ENCODE peak calls at places on chromosomes 16 and 17, in six cellular contexts. R is HCT116, I is K562, L is HepG2, J is GM12878, Y is H1. U is an unnamed sample.

GRCh38 chr16:49382916-49383315 is 9.3 kb downstream of the C16orf78 start:
- DNase-seq in R (peak), L (peak), I (peak), Y (peak), J (no peak), U (no peak)

GRCh38 chr17:48632579-48633265 is 6.6 kb upstream of the HOXB9 start:
- DNase-seq in Y (no peak), L (no peak), R (no peak), J (no peak), I (no peak), U (no peak)

GRCh38 chr16:31333686-31334649 is 21.0 kb upstream of the ITGAX start:
- DNase-seq in J (no peak), I (peak), L (peak), Y (no peak), R (peak), U (no peak)

GRCh38 chr17:49219987-49220386 is 9.5 kb downstream of the ABI3 start:
- DNase-seq in J (no peak), I (no peak), Y (no peak), R (no peak), L (no peak), U (no peak)

GRCh38 chr16:68993885-68994284 is 111.6 kb upstream of the HAS3 start:
- DNase-seq in Y (no peak), R (no peak), I (no peak), L (peak), J (no peak), U (peak)

GRCh38 chr16:12341423-12341822 is 364.9 kb downstream of the SNX29 start:
- DNase-seq in J (no peak), R (peak), L (peak), Y (no peak), I (no peak), U (peak)

GRCh38 chr16:77993111-77993571 is 29.2 kb upstream of the CLEC3A start:
- DNase-seq in J (no peak), Y (no peak), I (no peak), R (no peak), L (no peak), U (no peak)

GRCh38 chr16:84024854-84025253 is 17.7 kb downstream of the SLC38A8 start:
- DNase-seq in Y (no peak), L (no peak), R (no peak), I (no peak), J (no peak), U (peak)

GRCh38 chr17:64938925-64939474 is 19.7 kb upstream of the LRRC37A3 start:
- DNase-seq in L (peak), J (no peak), Y (peak), R (no peak), I (peak), U (peak)

GRCh38 chr16:30185683-30186421 is 2.5 kb downstream of the CORO1A start:
- DNase-seq in Y (peak), R (no peak), L (no peak), J (peak), I (peak), U (no peak)

GRCh38 chr17:31248986-31249385 is 48.1 kb downstream of the OMG start:
- DNase-seq in I (no peak), L (no peak), J (no peak), Y (no peak), R (no peak), U (no peak)

GRCh38 chr16:31010539-31010938 is at the start of gene STX1B:
- DNase-seq in I (no peak), Y (peak), J (no peak), L (no peak), R (no peak), U (no peak)

GRCh38 chr17:67027031-67027628 is 17.2 kb upstream of the CACNG1 start:
- DNase-seq in L (no peak), J (no peak), Y (no peak), I (no peak), R (no peak), U (no peak)

GRCh38 chr17:64679710-64680216 is 17.7 kb upstream of the SMURF2 start:
- DNase-seq in I (no peak), J (no peak), R (peak), L (peak), Y (no peak), U (peak)

GRCh38 chr16:81547194-81547918 is 102.7 kb downstream of the CMIP start:
- DNase-seq in Y (no peak), R (no peak), I (no peak), L (no peak), J (no peak), U (no peak)

GRCh38 chr16:17105239-17105721 is 365.5 kb downstream of the XYLT1 start:
- DNase-seq in Y (no peak), L (no peak), I (no peak), R (no peak), J (no peak), U (no peak)

GRCh38 chr17:75128694-75129505 is 2.6 kb downstream of the NT5C start:
- DNase-seq in R (no peak), I (no peak), J (no peak), L (no peak), Y (no peak), U (no peak)

GRCh38 chr17:73546770-73547345 is 97.4 kb downstream of the SDK2 start:
- DNase-seq in Y (peak), R (peak), I (peak), L (peak), J (no peak), U (no peak)

GRCh38 chr17:79027274-79027924 is 3.4 kb downstream of the C1QTNF1 start:
- DNase-seq in J (no peak), L (peak), R (no peak), I (no peak), Y (no peak), U (no peak)

GRCh38 chr17:18184143-18185007 is 747 bp downstream of the ALKBH5 start:
- DNase-seq in L (no peak), R (no peak), Y (peak), I (no peak), J (no peak), U (peak)

GRCh38 chr17:61583242-61583641 is 7.8 kb downstream of the NACA2 start:
- DNase-seq in I (peak), L (peak), J (no peak), R (peak), Y (no peak), U (peak)

GRCh38 chr16:13307255-13307654 is 405.9 kb downstream of the SHISA9 start:
- DNase-seq in R (no peak), L (no peak), I (no peak), Y (no peak), J (no peak), U (no peak)

GRCh38 chr17:50779747-50780363 is 12.5 kb upstream of the ANKRD40CL start:
- DNase-seq in I (no peak), Y (no peak), L (no peak), R (no peak), J (no peak), U (no peak)

GRCh38 chr17:15893333-15894024 is 51.5 kb upstream of the ADORA2B start:
- DNase-seq in L (no peak), Y (no peak), R (no peak), I (no peak), J (no peak), U (peak)

GRCh38 chr16:81277681-81278080 is 37.1 kb upstream of the GAN start:
- DNase-seq in L (no peak), Y (no peak), R (no peak), J (no peak), I (no peak), U (no peak)

GRCh38 chr16:68346892-68347480 is 36.2 kb downstream of the PRMT7 start:
- DNase-seq in J (no peak), I (no peak), Y (no peak), L (no peak), R (no peak), U (no peak)

GRCh38 chr16:29920690-29921371 is 5.2 kb downstream of the KCTD13 start:
- DNase-seq in J (no peak), L (no peak), R (no peak), Y (no peak), I (no peak), U (peak)

GRCh38 chr17:60468371-60468770 is 46.1 kb downstream of the CHCT1 start:
- DNase-seq in Y (no peak), R (no peak), L (no peak), J (no peak), I (no peak), U (peak)

GRCh38 chr16:80117731-80118130 is 423.1 kb upstream of the DYNLRB2 start:
- DNase-seq in I (no peak), L (no peak), J (no peak), Y (no peak), R (no peak), U (no peak)

GRCh38 chr16:10368984-10369551 is 16.8 kb upstream of the ATF7IP2 start:
- DNase-seq in L (peak), J (no peak), I (peak), R (no peak), Y (no peak), U (no peak)

GRCh38 chr16:77781091-77781490 is 7.3 kb upstream of the VAT1L start:
- DNase-seq in Y (no peak), I (no peak), J (no peak), R (no peak), L (no peak), U (no peak)

GRCh38 chr17:11580677-11581076 is 17.6 kb upstream of the DNAH9 start:
- DNase-seq in I (no peak), R (no peak), L (no peak), Y (no peak), J (no peak), U (no peak)

GRCh38 chr16:9381908-9382307 is 290.5 kb downstream of the HAPSTR1 start:
- DNase-seq in R (no peak), Y (no peak), I (no peak), J (no peak), L (no peak), U (no peak)

GRCh38 chr17:75730065-75730464 is 8.8 kb downstream of the ITGB4 start:
- DNase-seq in Y (no peak), J (no peak), L (no peak), R (no peak), I (no peak), U (no peak)

GRCh38 chr16:56262148-56262878 is 71.0 kb downstream of the GNAO1 start:
- DNase-seq in L (no peak), J (no peak), R (no peak), I (peak), Y (no peak), U (no peak)

GRCh38 chr17:65551641-65552040 is 9.8 kb downstream of the AXIN2 start:
- DNase-seq in Y (no peak), J (no peak), R (no peak), L (no peak), I (no peak), U (no peak)

GRCh38 chr16:19084879-19085278 is 17.5 kb downstream of the COQ7 start:
- DNase-seq in L (no peak), I (no peak), Y (no peak), R (no peak), J (no peak), U (no peak)

GRCh38 chr17:49755681-49756283 is 8.1 kb downstream of the FAM117A start:
- DNase-seq in I (no peak), L (no peak), R (no peak), J (no peak), Y (no peak), U (no peak)

GRCh38 chr16:87457724-87458423 is 35.0 kb downstream of the ZCCHC14 start:
- DNase-seq in Y (no peak), L (no peak), J (peak), R (peak), I (no peak), U (peak)

GRCh38 chr16:65817799-65818198 is 548.7 kb upstream of the CDH5 start:
- DNase-seq in I (no peak), J (no peak), R (no peak), L (no peak), Y (no peak), U (no peak)

GRCh38 chr16:813204-813915 is 12.8 kb upstream of the GNG13 start:
- DNase-seq in R (no peak), Y (peak), J (no peak), L (peak), I (peak), U (no peak)
- TF ChIP-seq EZH2 in R (no peak), Y (no peak), J (no peak), L (no peak), I (no peak), U (peak)

DNA sequence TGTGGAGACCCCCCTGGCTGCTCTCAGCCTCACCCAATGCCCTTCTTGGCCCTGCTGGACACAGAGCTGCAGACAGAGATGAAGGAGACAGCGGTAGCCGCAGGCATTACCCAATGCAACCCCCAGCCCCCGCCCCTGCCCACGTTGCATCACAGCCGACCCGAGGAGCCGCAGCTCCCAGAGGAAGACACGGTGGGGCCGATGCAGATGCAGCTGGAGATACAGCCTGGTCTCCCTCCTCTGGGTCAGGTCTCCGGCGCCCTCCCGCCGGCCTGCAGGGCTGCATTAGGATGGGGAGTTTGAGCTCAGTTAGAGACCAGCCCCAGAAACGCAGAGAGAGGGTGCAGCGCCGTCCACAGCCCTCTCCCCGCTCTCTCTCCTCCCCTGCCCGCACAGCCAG is 19.4 kb upstream of the UBE2I start:
- DNase-seq in Y (no peak), I (no peak), R (no peak), J (no peak), L (no peak), U (no peak)
- TF ChIP-seq MAX in Y (no peak), I (no peak), R (no peak), J (no peak), L (no peak), U (no peak)

GRCh38 chr16:3174618-3175148 is 13.3 kb upstream of the OR1F1 start:
- DNase-seq in R (no peak), L (no peak), J (no peak), Y (no peak), I (no peak), U (no peak)
- TF ChIP-seq EZH2 in R (no peak), L (no peak), J (no peak), Y (no peak), I (no peak), U (no peak)

GRCh38 chr17:43338886-43339516 is 59.8 kb upstream of the ARL4D start:
- DNase-seq in L (peak), I (no peak), J (no peak), R (no peak), Y (peak), U (peak)
- TF ChIP-seq MAX in L (no peak), I (no peak), J (no peak), R (no peak), Y (no peak), U (no peak)

GRCh38 chr16:88901718-88902337 is 35.4 kb upstream of the PABPN1L start:
- DNase-seq in L (no peak), I (no peak), J (no peak), R (no peak), Y (peak), U (no peak)
- TF ChIP-seq EZH2 in L (no peak), I (no peak), J (no peak), R (no peak), Y (no peak), U (no peak)

DNA sequence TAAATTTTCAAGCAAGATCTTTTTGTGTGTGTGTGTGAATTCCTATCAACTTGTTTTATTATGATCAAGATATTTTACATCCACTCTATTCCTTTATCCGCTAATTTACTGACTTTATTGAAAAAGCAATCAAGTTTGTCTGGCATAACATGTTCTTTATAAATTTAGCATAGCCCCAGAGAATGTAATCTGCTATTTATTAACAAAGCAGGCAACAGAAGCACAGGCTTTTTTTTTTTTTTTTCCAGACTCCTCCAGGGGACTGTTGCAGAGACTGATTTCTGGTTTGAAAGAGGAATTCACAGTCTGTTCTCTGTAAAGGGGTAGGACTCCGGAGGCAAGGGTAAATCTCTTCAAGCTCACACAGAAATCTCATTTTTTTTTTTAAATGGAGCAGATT is 1386.4 kb upstream of the CDH8 start:
- DNase-seq in R (no peak), Y (no peak), L (no peak), J (no peak), I (no peak), U (no peak)
- TF ChIP-seq MAX in R (no peak), Y (no peak), L (no peak), J (no peak), I (no peak), U (no peak)

DNA sequence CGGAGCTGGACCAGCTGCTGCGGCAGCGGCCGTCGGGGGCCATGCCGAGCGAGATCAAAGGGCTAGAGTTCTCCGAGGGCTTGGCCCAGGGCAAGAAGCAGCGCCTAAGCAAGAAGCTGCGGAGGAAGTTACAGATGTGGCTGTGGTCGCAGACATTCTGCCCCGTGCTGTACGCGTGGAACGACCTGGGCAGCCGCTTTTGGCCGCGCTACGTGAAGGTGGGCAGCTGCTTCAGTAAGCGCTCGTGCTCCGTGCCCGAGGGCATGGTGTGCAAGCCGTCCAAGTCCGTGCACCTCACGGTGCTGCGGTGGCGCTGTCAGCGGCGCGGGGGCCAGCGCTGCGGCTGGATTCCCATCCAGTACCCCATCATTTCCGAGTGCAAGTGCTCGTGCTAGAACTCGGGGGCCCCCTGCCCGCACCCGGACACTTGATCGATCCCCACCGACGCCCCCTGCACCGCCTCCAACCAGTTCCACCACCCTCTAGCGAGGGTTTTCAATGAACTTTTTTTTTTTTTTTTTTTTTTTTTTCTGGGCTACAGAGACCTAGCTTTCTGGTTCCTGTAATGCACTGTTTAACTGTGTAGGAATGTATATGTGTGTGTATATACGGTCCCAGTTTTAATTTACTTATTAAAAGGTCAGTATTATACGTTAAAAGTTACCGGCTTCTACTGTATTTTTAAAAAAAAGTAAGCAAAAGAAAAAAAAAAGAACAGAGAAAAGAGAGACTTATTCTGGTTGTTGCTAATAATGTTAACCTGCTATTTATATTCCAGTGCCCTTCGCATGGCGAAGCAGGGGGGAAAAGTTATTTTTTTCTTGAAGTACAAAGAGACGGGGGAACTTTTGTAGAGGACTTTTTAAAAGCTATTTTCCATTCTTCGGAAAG is 1.3 kb downstream of the NOG start:
- DNase-seq in R (no peak), J (no peak), Y (peak), L (no peak), I (no peak), U (peak)
- TF ChIP-seq EZH2 in R (no peak), J (no peak), Y (peak), L (peak), I (no peak), U (peak)

GRCh38 chr17:28306954-28307401 is 12.0 kb upstream of the TMEM97 start:
- DNase-seq in Y (peak), J (no peak), R (no peak), I (no peak), L (no peak), U (no peak)
- TF ChIP-seq MAX in Y (peak), J (no peak), R (no peak), I (no peak), L (no peak), U (no peak)

GRCh38 chr16:50549561-50549915 is 1.3 kb downstream of the NKD1 start:
- DNase-seq in R (no peak), J (no peak), I (no peak), Y (no peak), L (no peak), U (no peak)

GRCh38 chr16:50547944-50548658 is at the start of gene NKD1:
- DNase-seq in L (peak), J (no peak), Y (peak), R (peak), I (peak), U (peak)

GRCh38 chr16:50550035-50550434 is 1.8 kb downstream of the NKD1 start:
- DNase-seq in J (no peak), R (no peak), I (no peak), Y (no peak), L (no peak), U (no peak)

GRCh38 chr16:50547340-50547865 is 793 bp upstream of the NKD1 start:
- DNase-seq in I (no peak), J (peak), Y (peak), R (peak), L (peak), U (no peak)

DNA sequence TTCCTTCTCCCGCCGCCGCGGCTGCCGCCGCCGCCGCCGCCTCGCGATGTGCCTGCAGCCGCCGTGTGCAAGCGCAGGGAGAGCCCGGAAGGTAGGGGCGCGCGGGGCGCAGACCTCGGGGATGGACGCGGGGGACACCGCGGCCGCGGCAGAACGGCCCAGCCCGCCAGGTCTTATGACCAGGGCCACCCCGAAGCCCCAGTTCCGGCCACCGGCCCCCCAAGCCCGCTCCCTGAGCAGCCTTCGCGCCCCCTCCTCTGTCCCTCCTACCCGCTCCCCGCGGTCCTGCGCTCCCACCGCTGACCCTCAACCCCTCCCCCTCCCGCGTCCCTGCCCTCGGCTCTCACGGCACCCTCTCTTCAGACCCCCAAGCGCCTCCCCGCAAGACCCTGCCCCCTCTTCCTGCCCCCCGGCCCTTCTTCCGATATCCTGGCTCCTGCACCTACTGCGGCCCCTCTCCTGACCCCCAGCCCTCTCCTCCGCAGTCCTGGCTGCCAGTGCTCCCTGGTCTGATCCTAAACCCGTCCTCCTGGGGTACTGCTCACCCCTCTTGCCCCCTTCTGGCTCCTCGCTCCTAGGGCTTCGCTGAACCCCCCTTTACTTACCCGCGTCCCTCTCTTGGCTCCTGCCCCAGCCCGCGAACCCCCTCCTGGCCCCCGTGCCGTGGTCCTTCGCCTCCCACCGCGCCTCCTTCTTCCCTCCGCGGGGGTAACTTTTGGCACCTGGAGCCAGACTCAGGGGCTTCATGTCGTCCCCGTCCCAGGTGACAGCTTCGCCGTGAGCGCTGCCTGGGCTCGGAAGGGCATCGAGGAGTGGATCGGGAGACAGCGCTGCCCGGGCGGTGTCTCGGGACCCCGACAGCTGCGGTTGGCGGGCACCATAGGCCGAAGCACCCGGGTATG is 714 bp downstream of the NKD1 start:
- DNase-seq in J (no peak), R (no peak), L (no peak), I (peak), Y (no peak), U (peak)
- TF ChIP-seq EZH2 in J (no peak), R (no peak), L (no peak), I (no peak), Y (no peak), U (peak)